ENCODE peak calls at places on chromosomes 13 and 19, in four cellular contexts. I is OCI-LY7, R is MM.1S, L is GM23338. S is an unnamed sample. For H3K9me2 and H3K4me1, the result is how much of the 10 kb centered on the place peaks cover.

GRCh38 chr19:44582581-44583265 is 30.6 kb upstream of the IGSF23 start:
- DNase-seq in I (peak), R (no peak), L (peak), S (peak)

GRCh38 chr19:50759886-50760285 is 10.4 kb upstream of the GPR32 start:
- DNase-seq in I (peak), R (peak), L (peak), S (peak)

GRCh38 chr19:31013391-31013975 is 335.8 kb downstream of the TSHZ3 start:
- DNase-seq in I (no peak), R (no peak), L (no peak), S (no peak)

GRCh38 chr13:33615436-33615835 is 202.5 kb upstream of the RFC3 start:
- DNase-seq in I (no peak), R (no peak), L (no peak), S (no peak)

GRCh38 chr13:42740753-42741152 is 40.6 kb upstream of the FAM216B start:
- DNase-seq in I (no peak), R (no peak), L (peak), S (peak)

GRCh38 chr19:7914598-7915045 is at the start of gene TGFBR3L:
- DNase-seq in I (no peak), R (no peak), L (no peak), S (no peak)

GRCh38 chr19:12293771-12294307 is 844 bp downstream of the ZNF44 start:
- DNase-seq in I (peak), R (peak), L (peak), S (peak)

GRCh38 chr19:952049-952679 is 26.3 kb downstream of the ARID3A start:
- DNase-seq in I (no peak), R (no peak), L (no peak), S (no peak)

GRCh38 chr13:43083750-43084149 is 60.4 kb downstream of the DNAJC15 start:
- DNase-seq in I (no peak), R (no peak), L (no peak), S (no peak)

GRCh38 chr19:14116918-14117578 is 514 bp downstream of the PRKACA start:
- DNase-seq in I (peak), R (no peak), L (peak), S (peak)

GRCh38 chr19:16025108-16026101 is 50.9 kb upstream of the TPM4 start:
- DNase-seq in I (peak), R (peak), L (peak), S (peak)

GRCh38 chr13:20231839-20232555 is at the start of gene GJB6:
- DNase-seq in I (no peak), R (no peak), L (peak), S (no peak)

GRCh38 chr19:8965887-8966286 is 44.3 kb downstream of the MUC16 start:
- DNase-seq in I (no peak), R (no peak), L (no peak), S (peak)

GRCh38 chr13:33025220-33025744 is 9.1 kb downstream of the KL start:
- DNase-seq in I (no peak), R (no peak), L (peak), S (no peak)

GRCh38 chr13:85287528-85287927 is 511.7 kb downstream of the SLITRK6 start:
- DNase-seq in I (peak), R (no peak), L (no peak), S (peak)

GRCh38 chr19:7582446-7582845 is 13.2 kb upstream of the CAMSAP3 start:
- DNase-seq in I (no peak), R (no peak), L (no peak), S (no peak)

GRCh38 chr13:110597041-110597689 is 18.2 kb upstream of the NAXD start:
- DNase-seq in I (no peak), R (no peak), L (no peak), S (no peak)

GRCh38 chr19:18846862-18847515 is 15.2 kb downstream of the UPF1 start:
- DNase-seq in I (peak), R (peak), L (peak), S (peak)

GRCh38 chr13:100088282-100088647 is 628 bp upstream of the PCCA start:
- DNase-seq in I (no peak), R (peak), L (no peak), S (no peak)

GRCh38 chr13:69107436-69107835 is 1000.2 kb upstream of the ATXN8OS start:
- DNase-seq in I (no peak), R (no peak), L (no peak), S (no peak)

GRCh38 chr19:28424041-28424440 is 788.9 kb downstream of the UQCRFS1 start:
- DNase-seq in I (no peak), R (no peak), L (peak), S (no peak)

GRCh38 chr13:50994651-50995050 is 85.1 kb downstream of the RNASEH2B start:
- DNase-seq in I (no peak), R (no peak), L (no peak), S (no peak)
- H3K9me2 ChIP-seq in I (under half), R (under half), L (under half), S (under half)

GRCh38 chr13:38914070-38914469 is 76.6 kb downstream of the STOML3 start:
- DNase-seq in I (no peak), R (peak), L (peak), S (no peak)
- H3K4me2 ChIP-seq in I (no peak), R (peak), L (no peak), S (no peak)

DNA sequence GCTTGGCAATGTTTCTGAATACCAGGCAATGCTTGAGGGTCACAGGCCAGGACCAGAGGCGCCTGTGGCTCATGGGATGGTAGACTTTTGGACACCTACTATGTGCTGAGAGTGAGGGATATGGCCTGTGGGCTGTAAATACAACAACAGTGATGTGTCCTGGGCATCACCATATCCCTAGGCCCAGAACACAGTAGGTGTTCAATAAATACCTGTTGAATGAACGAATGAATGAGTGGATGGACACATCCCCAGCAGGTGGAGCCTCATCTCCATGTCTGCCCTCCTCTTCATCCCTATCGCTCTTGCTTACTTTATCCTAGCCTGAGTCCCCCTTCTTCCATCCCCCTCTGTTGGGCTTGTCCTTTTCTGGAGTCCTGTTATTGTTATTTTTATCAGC is 16.5 kb upstream of the NANOS2 start:
- DNase-seq in I (no peak), R (no peak), L (no peak), S (no peak)
- H3K4me1 ChIP-seq in I (under half), R (under half), L (under half), S (under half)

DNA sequence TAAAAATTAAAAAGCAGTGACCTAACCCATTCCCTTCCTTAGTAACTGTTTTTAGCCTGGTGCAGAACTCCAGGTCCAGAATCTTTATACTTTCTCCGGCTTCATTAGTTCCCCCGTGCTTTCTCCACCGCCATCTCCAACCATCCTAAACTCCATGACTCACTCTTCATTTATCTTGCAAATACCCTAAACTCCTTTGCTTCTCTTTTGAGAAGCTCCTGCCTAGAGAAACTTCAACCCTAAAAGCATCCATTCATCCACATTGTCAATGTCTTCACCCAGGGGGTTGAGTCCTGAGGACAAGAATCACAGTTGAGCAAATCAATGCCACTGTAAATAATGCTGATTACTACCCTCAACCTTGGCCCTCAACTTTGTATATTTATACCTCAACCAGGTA is 17.1 kb upstream of the GARRE1 start:
- DNase-seq in I (no peak), R (no peak), L (no peak), S (no peak)
- H3K9me2 ChIP-seq in I (under half), R (under half), L (under half), S (under half)